ENCODE peak calls at places on chromosomes 11 and 22, in seven cellular contexts. B is brain microvascular endothelial cell, M is colonic mucosa, G is pancreas, L is H9, W is mucosa of descending colon, H is epithelial cell of proximal tubule. I is an unnamed sample.

GRCh38 chr22:48097723-48098122 is 1335.3 kb downstream of the TBC1D22A start:
- DNase-seq in B (no peak), M (no peak), G (no peak), L (no peak), W (no peak), H (no peak), I (no peak)

GRCh38 chr11:7524831-7525230 is 11.0 kb downstream of the PPFIBP2 start:
- DNase-seq in B (no peak), M (no peak), G (no peak), L (no peak), W (no peak), H (peak), I (peak)

GRCh38 chr11:112453601-112454577 is 193.2 kb upstream of the PLET1 start:
- DNase-seq in B (peak), M (peak), G (no peak), L (peak), W (peak), H (no peak), I (no peak)

GRCh38 chr22:31218565-31219262 is 6.6 kb downstream of the LIMK2 start:
- DNase-seq in B (no peak), M (peak), G (no peak), L (no peak), W (no peak), H (no peak), I (peak)

GRCh38 chr11:75349540-75350116 is 1.8 kb downstream of the ARRB1 start:
- DNase-seq in B (no peak), M (peak), G (no peak), L (peak), W (peak), H (no peak), I (no peak)

GRCh38 chr11:11265994-11266606 is 87.0 kb downstream of the CSNK2A3 start:
- DNase-seq in B (peak), M (peak), G (peak), L (peak), W (peak), H (no peak), I (peak)

GRCh38 chr11:71236836-71237475 is 15.4 kb downstream of the SHANK2 start:
- DNase-seq in B (no peak), M (no peak), G (no peak), L (peak), W (no peak), H (no peak), I (no peak)

GRCh38 chr11:124837491-124837856 is 27.8 kb upstream of the ROBO3 start:
- DNase-seq in B (peak), M (peak), G (no peak), L (peak), W (no peak), H (peak), I (peak)

GRCh38 chr11:128936546-128937275 is 6.0 kb downstream of the TP53AIP1 start:
- DNase-seq in B (no peak), M (no peak), G (no peak), L (peak), W (no peak), H (no peak), I (peak)

GRCh38 chr22:48513446-48513845 is 1314.2 kb downstream of the BRD1 start:
- DNase-seq in B (no peak), M (no peak), G (no peak), L (no peak), W (no peak), H (no peak), I (no peak)

GRCh38 chr11:65636810-65637557 is 917 bp upstream of the SIPA1 start:
- DNase-seq in B (no peak), M (no peak), G (no peak), L (no peak), W (no peak), H (no peak), I (no peak)

GRCh38 chr11:73866586-73866996 is 10.1 kb downstream of the COA4 start:
- DNase-seq in B (peak), M (no peak), G (no peak), L (no peak), W (no peak), H (peak), I (peak)

GRCh38 chr11:17012712-17013547 is 1.3 kb downstream of the PLEKHA7 start:
- DNase-seq in B (peak), M (peak), G (peak), L (peak), W (peak), H (peak), I (no peak)

GRCh38 chr22:42114721-42115120 is 15.9 kb downstream of the CYP2D6 start:
- DNase-seq in B (peak), M (no peak), G (no peak), L (peak), W (no peak), H (no peak), I (no peak)

GRCh38 chr22:27487600-27488450 is 313.7 kb downstream of the MN1 start:
- DNase-seq in B (peak), M (peak), G (no peak), L (no peak), W (peak), H (no peak), I (no peak)

GRCh38 chr11:105713696-105714095 is 103.8 kb downstream of the GRIA4 start:
- DNase-seq in B (no peak), M (no peak), G (no peak), L (no peak), W (no peak), H (no peak), I (no peak)

GRCh38 chr11:108002476-108002875 is 6.2 kb upstream of the CUL5 start:
- DNase-seq in B (no peak), M (no peak), G (no peak), L (no peak), W (no peak), H (no peak), I (no peak)

GRCh38 chr22:43078522-43078921 is 10.7 kb downstream of the TTLL1 start:
- DNase-seq in B (no peak), M (peak), G (no peak), L (no peak), W (peak), H (no peak), I (no peak)

GRCh38 chr22:42473484-42474193 is 41.4 kb upstream of the NFAM1 start:
- DNase-seq in B (peak), M (peak), G (no peak), L (no peak), W (no peak), H (peak), I (peak)

GRCh38 chr22:23233746-23234408 is 53.6 kb downstream of the BCR start:
- DNase-seq in B (peak), M (no peak), G (no peak), L (no peak), W (no peak), H (no peak), I (no peak)

GRCh38 chr11:134287561-134287960 is 11.4 kb downstream of the GLB1L3 start:
- DNase-seq in B (no peak), M (no peak), G (no peak), L (no peak), W (no peak), H (no peak), I (no peak)

GRCh38 chr11:44916797-44917196 is 33.9 kb downstream of the TP53I11 start:
- DNase-seq in B (no peak), M (no peak), G (no peak), L (no peak), W (no peak), H (no peak), I (no peak)

GRCh38 chr11:126874831-126875230 is 125.7 kb downstream of the KIRREL3 start:
- DNase-seq in B (no peak), M (no peak), G (no peak), L (peak), W (no peak), H (no peak), I (no peak)

GRCh38 chr11:133403900-133404299 is 128.4 kb downstream of the OPCML start:
- DNase-seq in B (no peak), M (no peak), G (no peak), L (peak), W (no peak), H (no peak), I (no peak)

GRCh38 chr11:47524200-47524874 is 28.6 kb downstream of the CELF1 start:
- DNase-seq in B (no peak), M (no peak), G (no peak), L (peak), W (no peak), H (no peak), I (peak)

GRCh38 chr11:33052241-33052640 is 12.9 kb downstream of the TCP11L1 start:
- DNase-seq in B (no peak), M (no peak), G (no peak), L (no peak), W (no peak), H (no peak), I (no peak)

GRCh38 chr22:50696799-50697561 is 24.4 kb downstream of the SHANK3 start:
- DNase-seq in B (no peak), M (no peak), G (no peak), L (peak), W (peak), H (no peak), I (peak)
- TF ChIP-seq CTCF in B (peak), M (no peak), G (peak), L (peak), W (no peak), H (peak), I (peak)

GRCh38 chr11:1546536-1547466 is 25.3 kb downstream of the DUSP8 start:
- DNase-seq in B (no peak), M (peak), G (peak), L (peak), W (peak), H (no peak), I (peak)
- TF ChIP-seq CTCF in B (no peak), M (peak), G (peak), L (peak), W (peak), H (peak), I (peak)

GRCh38 chr11:43708776-43709175 is 28.2 kb downstream of the HSD17B12 start:
- DNase-seq in B (no peak), M (no peak), G (no peak), L (no peak), W (no peak), H (no peak), I (no peak)
- TF ChIP-seq CTCF in B (peak), M (no peak), G (no peak), L (peak), W (no peak), H (peak), I (peak)

DNA sequence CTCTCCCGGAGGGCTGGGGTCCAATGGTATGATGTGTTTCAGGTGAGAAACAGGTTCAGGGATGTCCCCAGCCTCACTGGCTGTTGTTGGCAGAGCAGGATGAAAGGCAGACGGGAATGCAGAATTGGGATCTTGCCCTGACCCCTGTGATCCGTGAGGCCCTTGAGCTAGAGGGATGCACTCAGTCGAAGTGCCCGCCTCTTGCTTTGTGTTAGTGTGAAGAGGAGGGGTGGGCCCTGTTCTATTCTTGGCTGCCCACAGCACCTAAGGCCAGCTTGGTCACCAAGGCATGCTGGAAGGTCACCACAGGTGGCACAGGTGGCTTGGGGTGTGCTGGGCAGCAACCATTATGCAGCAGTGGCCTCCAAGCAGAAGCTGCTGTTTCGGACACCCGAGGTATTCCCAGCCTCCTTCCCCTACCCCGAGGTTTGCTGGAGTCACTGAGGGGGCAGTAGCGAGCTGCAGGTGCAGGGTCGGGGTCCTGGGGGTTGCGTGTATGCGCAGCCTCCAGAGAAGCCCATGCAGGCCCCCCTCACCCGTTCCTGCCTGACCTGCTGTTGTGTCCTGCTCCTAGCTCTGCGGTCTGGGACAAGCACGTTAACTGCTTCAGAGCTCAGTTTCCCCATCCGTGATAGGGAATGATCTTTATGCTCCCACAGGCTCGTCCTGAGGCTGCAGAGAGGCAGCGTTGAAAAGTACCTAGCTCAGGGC is 12.9 kb downstream of the LRP5 start:
- DNase-seq in B (no peak), M (no peak), G (no peak), L (peak), W (no peak), H (no peak), I (no peak)
- TF ChIP-seq CTCF in B (no peak), M (no peak), G (no peak), L (peak), W (no peak), H (no peak), I (no peak)

DNA sequence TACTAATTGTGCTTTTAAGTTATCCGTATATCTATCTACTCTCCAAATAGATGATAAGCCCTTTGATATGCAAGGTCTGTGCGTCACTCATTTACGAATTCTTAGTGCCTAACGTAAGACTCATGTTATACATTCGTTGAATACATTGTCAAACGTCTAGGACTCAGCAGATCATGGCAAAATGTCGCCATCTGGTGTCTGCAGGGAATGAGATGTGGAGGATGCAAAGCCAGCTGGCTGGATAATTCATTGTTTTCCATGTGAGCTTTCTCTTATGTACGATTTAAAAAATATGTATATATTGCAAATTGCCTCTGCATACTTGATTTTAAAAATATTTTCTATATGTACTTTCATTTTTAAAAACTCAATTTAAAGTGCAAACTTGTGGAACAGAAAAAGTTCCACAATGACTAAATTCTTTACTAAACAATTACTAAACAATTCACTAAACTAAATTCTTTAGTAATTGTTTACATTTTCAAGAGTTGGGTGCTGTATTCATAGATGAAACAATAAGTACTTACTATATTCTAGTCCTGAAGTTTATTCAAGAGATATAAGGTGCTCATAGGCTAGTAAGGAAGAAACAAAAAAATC is 33.8 kb downstream of the ZNF202 start:
- DNase-seq in B (peak), M (peak), G (peak), L (peak), W (peak), H (peak), I (peak)
- TF ChIP-seq CTCF in B (peak), M (peak), G (peak), L (peak), W (no peak), H (peak), I (peak)

GRCh38 chr11:119101367-119101758 is 290 bp downstream of the DPAGT1 start:
- DNase-seq in B (peak), M (peak), G (no peak), L (peak), W (no peak), H (no peak), I (no peak)
- TF ChIP-seq CTCF in B (peak), M (no peak), G (no peak), L (peak), W (no peak), H (no peak), I (no peak)

DNA sequence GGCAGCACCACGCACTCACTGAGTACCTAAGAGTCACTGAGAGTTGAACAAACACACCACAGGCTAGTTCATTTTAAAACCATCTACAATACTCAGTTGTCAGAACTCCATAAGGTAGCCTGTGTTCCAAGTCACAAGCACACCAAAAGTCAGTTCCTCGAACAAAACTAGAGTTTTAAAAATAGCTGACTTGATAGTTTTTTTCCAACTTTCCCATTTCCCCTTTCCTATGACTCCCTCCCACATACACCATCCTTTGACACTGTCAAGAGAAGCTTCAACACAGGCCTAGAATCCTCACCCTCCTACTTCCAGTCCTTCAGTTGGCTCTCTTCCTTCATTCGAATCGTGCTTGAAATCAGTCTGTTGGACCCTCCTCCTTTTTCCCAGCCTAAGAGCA is 105.7 kb upstream of the AKIP1 start:
- DNase-seq in B (no peak), M (no peak), G (no peak), L (no peak), W (no peak), H (no peak), I (no peak)
- TF ChIP-seq CTCF in B (no peak), M (no peak), G (no peak), L (no peak), W (no peak), H (no peak), I (no peak)

GRCh38 chr11:67083786-67084366 is 27.2 kb downstream of the RHOD start:
- DNase-seq in B (no peak), M (no peak), G (no peak), L (no peak), W (no peak), H (no peak), I (no peak)

GRCh38 chr11:67079065-67079464 is 22.4 kb downstream of the RHOD start:
- DNase-seq in B (no peak), M (no peak), G (no peak), L (no peak), W (no peak), H (no peak), I (no peak)

GRCh38 chr11:67085617-67086016 is 29.0 kb downstream of the RHOD start:
- DNase-seq in B (no peak), M (no peak), G (no peak), L (no peak), W (no peak), H (no peak), I (no peak)

GRCh38 chr11:67082071-67082791 is 25.6 kb downstream of the RHOD start:
- DNase-seq in B (no peak), M (peak), G (no peak), L (peak), W (peak), H (no peak), I (no peak)
- TF ChIP-seq CTCF in B (peak), M (no peak), G (no peak), L (no peak), W (no peak), H (no peak), I (peak)

I was measured in foreskin keratinocyte.